ENCODE peak calls at places on chromosomes 11 and 22, in four cellular contexts. Y is cardiac muscle cell, F is mesothelial cell of epicardium, C is neural progenitor cell. L is an unnamed sample.

GRCh38 chr11:15115686-15116085 is 963 bp downstream of the INSC start:
- DNase-seq in Y (no peak), F (no peak), C (no peak), L (no peak)

GRCh38 chr11:102589047-102589459 is 36.1 kb downstream of the MMP20 start:
- DNase-seq in C (no peak), Y (no peak), F (no peak), L (no peak)

GRCh38 chr11:98965358-98965757 is 55.4 kb upstream of the CNTN5 start:
- DNase-seq in F (no peak), C (no peak), Y (no peak), L (no peak)

GRCh38 chr11:59102259-59102765 is 4.7 kb upstream of the FAM111B start:
- DNase-seq in C (peak), Y (peak), F (peak), L (no peak)

GRCh38 chr11:75655619-75656018 is 13.2 kb downstream of the MAP6 start:
- DNase-seq in F (no peak), C (no peak), Y (no peak), L (no peak)

GRCh38 chr22:25002241-25002985 is 49.9 kb downstream of the KIAA1671 start:
- DNase-seq in Y (peak), F (no peak), C (no peak), L (no peak)

GRCh38 chr11:16169541-16169940 is 186.8 kb downstream of the SOX6 start:
- DNase-seq in Y (peak), F (no peak), C (no peak), L (no peak)

GRCh38 chr22:30573594-30574094 is 821 bp downstream of the GAL3ST1 start:
- DNase-seq in Y (no peak), F (no peak), C (no peak), L (no peak)

GRCh38 chr11:116499396-116500001 is 273.3 kb downstream of the BUD13 start:
- DNase-seq in F (peak), Y (peak), C (peak), L (no peak)

GRCh38 chr11:6736495-6737121 is 35.2 kb downstream of the OR2AG2 start:
- DNase-seq in F (no peak), C (no peak), Y (peak), L (no peak)

GRCh38 chr11:127675602-127676001 is 675.0 kb upstream of the KIRREL3 start:
- DNase-seq in Y (peak), C (no peak), F (no peak), L (no peak)

GRCh38 chr11:7471071-7471470 is 14.2 kb upstream of the OLFML1 start:
- DNase-seq in C (no peak), F (no peak), Y (no peak), L (no peak)

GRCh38 chr11:22752908-22753310 is 76.7 kb downstream of the SVIP start:
- DNase-seq in C (no peak), F (no peak), Y (no peak), L (no peak)

GRCh38 chr11:47916361-47916841 is 64.0 kb upstream of the PTPRJ start:
- DNase-seq in F (no peak), Y (peak), C (peak), L (no peak)

GRCh38 chr11:79413258-79413657 is 27.6 kb downstream of the TENM4 start:
- DNase-seq in F (no peak), Y (peak), C (peak), L (no peak)

GRCh38 chr11:72234514-72234830 is 9.5 kb downstream of the PHOX2A start:
- DNase-seq in C (no peak), F (no peak), Y (no peak), L (no peak)

GRCh38 chr11:12232819-12233601 is 122.6 kb downstream of the MICAL2 start:
- DNase-seq in Y (peak), F (no peak), C (no peak), L (no peak)

GRCh38 chr11:12829131-12829530 is 154.9 kb downstream of the TEAD1 start:
- DNase-seq in Y (no peak), F (no peak), C (no peak), L (no peak)

GRCh38 chr22:45210577-45211431 is 29.9 kb downstream of the KIAA0930 start:
- DNase-seq in C (no peak), F (no peak), Y (no peak), L (no peak)

GRCh38 chr22:19040581-19041402 is 81.4 kb downstream of the DGCR2 start:
- DNase-seq in C (no peak), F (no peak), Y (no peak), L (no peak)

GRCh38 chr11:35932641-35933571 is 11.0 kb upstream of the LDLRAD3 start:
- DNase-seq in F (no peak), Y (peak), C (no peak), L (no peak)

GRCh38 chr11:46281374-46281831 is 3.9 kb downstream of the CREB3L1 start:
- DNase-seq in F (no peak), Y (peak), C (peak), L (no peak)

GRCh38 chr22:45246060-45246985 is 5.6 kb upstream of the KIAA0930 start:
- DNase-seq in F (no peak), Y (peak), C (no peak), L (no peak)

GRCh38 chr22:40443675-40444482 is 73.5 kb downstream of the SGSM3 start:
- DNase-seq in Y (peak), F (no peak), C (no peak), L (no peak)

GRCh38 chr22:39349967-39350802 is at the start of gene SYNGR1:
- DNase-seq in F (no peak), C (peak), Y (no peak), L (no peak)
- TF ChIP-seq CTCF in F (no peak), C (peak), Y (no peak), L (no peak)

GRCh38 chr11:110432713-110433392 is 3.1 kb downstream of the FDX1 start:
- DNase-seq in Y (peak), C (peak), F (no peak), L (no peak)
- TF ChIP-seq CTCF in Y (no peak), C (no peak), F (no peak), L (no peak)

DNA sequence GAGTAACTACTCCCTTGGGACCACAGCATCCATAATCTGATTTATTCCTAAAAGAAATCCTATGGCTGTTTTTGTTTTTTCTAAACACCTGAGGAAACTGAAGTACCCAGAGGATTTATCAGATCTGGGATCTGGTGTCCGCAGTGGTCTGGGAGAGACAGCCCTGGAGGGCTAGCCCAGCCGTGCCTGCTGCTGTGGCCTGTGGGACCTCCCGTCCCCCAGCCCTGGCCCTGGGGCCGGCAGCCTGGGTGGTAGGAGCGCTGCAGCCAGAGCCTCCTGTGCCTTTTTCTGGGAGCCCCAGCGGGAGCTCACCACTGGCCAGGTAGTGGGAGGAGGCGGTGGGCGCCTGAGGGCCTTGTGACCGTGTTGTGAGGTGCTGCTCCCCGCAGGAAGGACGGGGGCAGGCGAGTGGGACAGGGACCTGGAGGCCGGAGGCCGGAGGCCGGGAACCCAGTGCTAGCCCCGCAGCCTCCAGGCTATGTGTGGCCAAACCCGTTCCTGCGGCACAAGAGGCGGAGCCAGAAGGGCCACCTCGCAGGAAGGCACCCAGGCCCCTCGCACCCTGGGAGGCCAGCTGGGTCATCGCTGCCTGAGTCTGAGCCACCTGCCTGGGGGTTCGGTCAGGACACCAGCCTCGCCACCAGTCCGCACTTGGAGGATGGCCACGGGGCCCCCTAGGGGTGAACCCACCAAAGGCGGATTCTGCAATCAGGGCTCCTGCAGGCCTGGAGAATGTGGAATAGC is 18.2 kb upstream of the C11orf96 start:
- DNase-seq in C (no peak), Y (no peak), F (no peak), L (no peak)
- TF ChIP-seq CTCF in C (peak), Y (peak), F (no peak), L (no peak)

GRCh38 chr22:50206599-50206998 is 5.8 kb downstream of the SELENOO start:
- DNase-seq in Y (no peak), F (no peak), C (peak), L (no peak)
- TF ChIP-seq CTCF in Y (peak), F (peak), C (peak), L (no peak)

GRCh38 chr11:33733978-33734377 is 2.2 kb downstream of the CD59 start:
- DNase-seq in Y (no peak), C (no peak), F (no peak), L (no peak)

GRCh38 chr11:33735166-33735425 is 1.1 kb downstream of the CD59 start:
- DNase-seq in Y (no peak), C (peak), F (no peak), L (no peak)

GRCh38 chr11:33736148-33736809 is at the start of gene CD59:
- DNase-seq in C (peak), Y (peak), F (peak), L (peak)

GRCh38 chr11:33734441-33735165 is 1.6 kb downstream of the CD59 start:
- DNase-seq in F (no peak), C (no peak), Y (peak), L (no peak)

GRCh38 chr11:33735426-33736147 is 636 bp downstream of the CD59 start:
- DNase-seq in C (peak), F (no peak), Y (peak), L (peak)
- TF ChIP-seq CTCF in C (no peak), F (no peak), Y (no peak), L (no peak)

GRCh38 chr11:662689-663274 is 25.7 kb downstream of the DRD4 start:
- DNase-seq in Y (peak), C (peak), F (no peak), L (peak)
- TF ChIP-seq CTCF in Y (peak), C (peak), F (peak), L (peak)